ENCODE peak calls at places on chromosomes 3 and 15, in eight cellular contexts. G is MM.1S, K is heart left ventricle, N is left lung, C is breast epithelium, O is brain microvascular endothelial cell, Z is neural progenitor cell, E is stomach. B is an unnamed sample. For H3K36me3, the result is how much of the 10 kb centered on the place peaks cover.

GRCh38 chr15:61404567-61404966 is 175.5 kb upstream of the RORA start:
- DNase-seq in E (no peak), O (no peak), Z (no peak), C (no peak), K (no peak), G (peak), N (no peak), B (no peak)

GRCh38 chr3:38507120-38507519 is 11.0 kb downstream of the EXOG start:
- DNase-seq in O (no peak), E (no peak), Z (no peak), C (no peak), G (no peak), N (no peak), K (no peak), B (no peak)

GRCh38 chr3:134145183-134145582 is 105.5 kb downstream of the RYK start:
- DNase-seq in K (no peak), N (no peak), O (no peak), Z (no peak), E (no peak), C (no peak), G (no peak), B (no peak)

GRCh38 chr3:148614463-148614862 is 83.2 kb upstream of the AGTR1 start:
- DNase-seq in K (no peak), O (no peak), Z (peak), C (no peak), G (no peak), E (no peak), N (no peak), B (no peak)

GRCh38 chr15:92226020-92226612 is 167.6 kb upstream of the ST8SIA2 start:
- DNase-seq in G (no peak), C (no peak), Z (peak), N (no peak), E (no peak), K (no peak), O (no peak), B (no peak)

GRCh38 chr3:56830884-56831283 is 29.1 kb upstream of the ARHGEF3 start:
- DNase-seq in Z (no peak), G (no peak), K (no peak), N (no peak), O (no peak), E (no peak), C (no peak), B (no peak)

GRCh38 chr15:69469467-69470191 is 17.0 kb downstream of the RPLP1 start:
- DNase-seq in E (no peak), O (peak), C (no peak), Z (no peak), G (no peak), K (no peak), N (no peak), B (no peak)

GRCh38 chr3:146513386-146514051 is 30.9 kb downstream of the PLSCR1 start:
- DNase-seq in C (no peak), G (peak), K (no peak), Z (no peak), N (no peak), O (no peak), E (no peak), B (no peak)

GRCh38 chr3:23590874-23591273 is 214.9 kb upstream of the UBE2E1 start:
- DNase-seq in N (no peak), E (no peak), C (no peak), O (no peak), Z (no peak), K (no peak), G (no peak), B (no peak)

GRCh38 chr15:80779658-80780415 is 667 bp downstream of the CEMIP start:
- DNase-seq in G (no peak), C (no peak), K (no peak), O (no peak), N (no peak), E (no peak), Z (peak), B (no peak)

GRCh38 chr3:140007081-140007480 is 72.1 kb downstream of the CLSTN2 start:
- DNase-seq in C (no peak), G (no peak), E (no peak), N (no peak), O (no peak), Z (no peak), K (no peak), B (no peak)

GRCh38 chr3:124557433-124558232 is 172.6 kb upstream of the UMPS start:
- DNase-seq in C (no peak), G (no peak), O (peak), K (no peak), E (peak), Z (no peak), N (no peak), B (no peak)

GRCh38 chr15:78415284-78415683 is 22.7 kb upstream of the IREB2 start:
- DNase-seq in O (peak), Z (peak), G (peak), C (no peak), E (no peak), K (no peak), N (no peak), B (no peak)

GRCh38 chr15:26294062-26294689 is 431.0 kb upstream of the ATP10A start:
- DNase-seq in K (no peak), O (no peak), N (no peak), Z (peak), G (no peak), E (no peak), C (no peak), B (no peak)

GRCh38 chr3:52925405-52926313 is 28.3 kb upstream of the STIMATE start:
- DNase-seq in K (no peak), G (no peak), Z (no peak), E (no peak), N (no peak), O (no peak), C (no peak), B (no peak)

GRCh38 chr3:107124885-107125284 is 252.4 kb upstream of the CCDC54 start:
- DNase-seq in C (no peak), N (no peak), E (no peak), K (no peak), G (no peak), O (peak), Z (no peak), B (no peak)

GRCh38 chr15:43225201-43225949 is 4.6 kb upstream of the EPB42 start:
- DNase-seq in C (no peak), N (no peak), G (peak), Z (peak), E (no peak), K (no peak), O (peak), B (peak)

GRCh38 chr15:98997312-98997711 is 10.3 kb downstream of the PGPEP1L start:
- DNase-seq in G (no peak), O (no peak), K (no peak), C (no peak), N (no peak), E (no peak), Z (no peak), B (no peak)

GRCh38 chr15:90955911-90956310 is 1.2 kb downstream of the RCCD1 start:
- DNase-seq in G (peak), N (no peak), K (no peak), E (peak), Z (no peak), O (no peak), C (no peak), B (no peak)

GRCh38 chr3:112629425-112629824 is 11.5 kb downstream of the CCDC80 start:
- DNase-seq in N (peak), E (no peak), Z (no peak), O (peak), K (no peak), C (no peak), G (no peak), B (no peak)

GRCh38 chr15:23869391-23869790 is 182.3 kb upstream of the NDN start:
- DNase-seq in C (no peak), E (no peak), O (no peak), N (peak), Z (peak), K (peak), G (no peak), B (no peak)

GRCh38 chr15:83292317-83292716 is 7.9 kb upstream of the BNC1 start:
- DNase-seq in N (no peak), O (no peak), E (no peak), K (no peak), G (no peak), C (no peak), Z (no peak), B (no peak)

GRCh38 chr3:81761904-81762565 is 590 bp upstream of the GBE1 start:
- DNase-seq in C (no peak), Z (no peak), G (no peak), K (no peak), O (no peak), E (no peak), N (no peak), B (no peak)

GRCh38 chr15:39429898-39430357 is 151.0 kb upstream of the THBS1 start:
- DNase-seq in Z (no peak), N (no peak), E (peak), G (no peak), O (peak), K (no peak), C (no peak), B (no peak)

GRCh38 chr3:73784647-73785420 is 160.1 kb upstream of the PDZRN3 start:
- DNase-seq in K (no peak), G (no peak), N (no peak), C (no peak), O (no peak), Z (no peak), E (no peak), B (no peak)

GRCh38 chr3:157436583-157437300 is at the start of gene PTX3:
- DNase-seq in O (peak), E (no peak), K (no peak), Z (peak), C (no peak), G (no peak), N (peak), B (no peak)

GRCh38 chr15:75836953-75837321 is 6.3 kb upstream of the UBE2Q2 start:
- DNase-seq in Z (no peak), G (peak), O (peak), N (no peak), E (no peak), K (no peak), C (no peak), B (peak)

GRCh38 chr3:138938056-138938876 is 8.7 kb downstream of the FOXL2 start:
- DNase-seq in E (no peak), N (no peak), Z (peak), C (no peak), O (no peak), G (no peak), K (no peak), B (no peak)

GRCh38 chr15:57427367-57427821 is 51.1 kb downstream of the CGNL1 start:
- DNase-seq in C (no peak), G (no peak), E (no peak), Z (peak), K (no peak), O (peak), N (no peak), B (no peak)

GRCh38 chr3:59872121-59872520 is 822.3 kb upstream of the CFAP20DC start:
- DNase-seq in O (no peak), G (no peak), Z (no peak), N (no peak), C (no peak), E (no peak), K (no peak), B (no peak)

GRCh38 chr3:23573827-23574226 is 231.9 kb upstream of the UBE2E1 start:
- DNase-seq in K (no peak), O (no peak), C (no peak), G (no peak), Z (no peak), E (no peak), N (no peak), B (no peak)

GRCh38 chr15:55743615-55743978 is 645 bp upstream of the PRTG start:
- DNase-seq in N (no peak), Z (no peak), K (no peak), G (no peak), O (no peak), E (no peak), C (no peak), B (no peak)

GRCh38 chr3:178406206-178406605 is 130.0 kb upstream of the KCNMB2 start:
- DNase-seq in G (no peak), K (no peak), Z (no peak), C (no peak), E (no peak), N (no peak), O (no peak), B (no peak)

DNA sequence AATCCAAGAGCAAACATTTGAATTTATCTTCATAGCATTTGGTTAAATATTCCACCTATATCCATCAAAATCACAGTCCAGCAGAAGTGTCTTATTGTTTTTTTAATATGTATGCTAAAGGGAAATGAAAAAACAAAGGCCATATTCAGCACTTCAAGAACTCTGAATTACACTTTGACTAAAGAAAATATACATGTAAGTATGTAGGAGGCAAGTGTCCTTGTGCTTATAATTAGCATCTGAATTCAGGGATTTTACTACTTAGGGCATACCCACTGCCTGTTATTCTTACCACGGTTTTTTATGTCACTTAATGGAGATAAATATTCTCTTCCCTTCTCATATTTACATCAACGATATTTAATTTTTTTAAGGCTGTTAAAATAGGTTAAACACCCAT is 117.3 kb downstream of the TBC1D5 start:
- DNase-seq in G (no peak), Z (no peak), K (no peak), N (no peak), E (no peak), O (no peak), C (no peak), B (no peak)
- H3K36me3 ChIP-seq in G (under half), Z (under half), K (under half), N (under half), E (under half), O (under half), C (under half), B (under half)

GRCh38 chr15:68209735-68210408 is 4.7 kb upstream of the CALML4 start:
- DNase-seq in Z (no peak), G (no peak), N (no peak), K (no peak), E (no peak), O (no peak), C (peak), B (peak)

GRCh38 chr15:68209272-68209671 is 4.1 kb upstream of the CALML4 start:
- DNase-seq in N (no peak), E (no peak), Z (no peak), K (no peak), C (no peak), G (no peak), O (no peak), B (no peak)

GRCh38 chr15:68208136-68208535 is 3.0 kb upstream of the CALML4 start:
- DNase-seq in G (no peak), E (peak), O (no peak), K (no peak), N (no peak), C (peak), Z (no peak), B (no peak)

GRCh38 chr15:68207176-68207935 is 2.2 kb upstream of the CALML4 start:
- DNase-seq in Z (no peak), K (no peak), G (no peak), E (peak), N (no peak), C (no peak), O (no peak), B (no peak)

DNA sequence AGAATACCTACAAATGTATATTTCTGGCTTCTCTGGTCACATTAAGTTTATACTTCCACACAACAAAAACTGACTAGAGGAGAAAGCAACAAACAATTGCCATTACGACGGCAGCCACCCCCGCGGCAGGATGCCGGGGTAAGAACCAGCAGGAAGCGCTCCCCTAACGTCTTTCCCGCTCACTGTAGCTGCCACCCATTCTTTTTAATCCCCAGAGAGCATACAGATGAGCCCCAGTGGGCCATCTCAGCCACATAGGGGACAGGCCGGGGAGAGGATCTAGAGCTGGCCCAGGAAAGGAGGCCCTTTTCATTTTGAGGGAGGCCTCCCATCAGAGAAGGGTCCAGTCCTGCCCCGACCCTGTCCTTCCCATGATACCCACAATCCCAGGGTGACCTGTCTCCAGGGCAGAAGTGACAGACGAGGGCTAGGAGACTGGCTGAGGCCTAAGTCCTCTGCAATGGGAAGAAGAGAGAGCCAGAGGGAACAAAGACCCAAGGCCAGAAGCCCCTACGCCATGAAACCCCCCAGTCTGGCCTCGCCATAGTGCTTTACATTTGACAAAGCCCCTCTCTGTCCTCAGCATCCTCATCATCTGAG is 3.6 kb upstream of the CALML4 start:
- DNase-seq in O (no peak), G (no peak), K (no peak), Z (no peak), N (no peak), C (peak), E (no peak), B (peak)
- H3K36me3 ChIP-seq in O (under half), G (under half), K (under half), Z (under half), N (under half), C (under half), E (under half), B (under half)

DNA sequence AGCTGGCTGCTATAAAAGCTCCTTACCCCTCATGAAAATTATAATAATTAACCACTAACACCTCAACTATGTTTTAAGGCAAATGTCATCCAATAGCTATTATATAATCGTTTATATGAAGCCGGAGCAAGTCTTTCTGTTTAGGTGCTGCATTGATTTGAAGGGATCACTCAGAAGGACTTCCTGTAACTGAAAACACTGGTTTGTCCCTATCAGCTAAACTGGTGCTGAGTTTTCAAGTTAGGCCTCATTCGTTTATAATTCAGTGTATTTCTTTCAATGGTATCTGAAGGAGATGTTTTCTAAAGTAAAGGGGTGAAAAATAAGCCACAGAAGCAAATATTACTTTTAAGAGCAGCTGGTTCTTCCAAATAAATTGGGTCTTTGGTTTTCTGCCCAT is 14.2 kb downstream of the MEIS2 start:
- DNase-seq in E (no peak), N (no peak), Z (no peak), G (no peak), C (no peak), O (no peak), K (no peak), B (no peak)
- H3K36me3 ChIP-seq in E (under half), N (under half), Z (under half), G (under half), C (under half), O (under half), K (under half), B (under half)

GRCh38 chr15:85632014-85632413 is 162.7 kb downstream of the KLHL25 start:
- DNase-seq in E (no peak), N (no peak), C (no peak), O (no peak), Z (no peak), G (no peak), K (no peak), B (no peak)
- H3K36me3 ChIP-seq in E (under half), N (under half), C (under half), O (under half), Z (under half), G (under half), K (under half), B (under half)